ENCODE peak calls at places on chromosomes 4 and X, in eight cellular contexts. Q is mesothelial cell of epicardium; O is CD8-positive, alpha-beta memory T cell; M is Kasumi-1; I is body of pancreas; W is nephron progenitor cell; X is GF-D8; P is foreskin fibroblast. U is an unnamed sample.

GRCh38 chr4:98232202-98232601 is 29.0 kb upstream of the RAP1GDS1 start:
- DNase-seq in Q (no peak), O (no peak), M (peak), I (no peak), W (no peak), X (peak), P (peak), U (peak)

GRCh38 chr4:158710814-158711213 is 12.4 kb downstream of the PPID start:
- DNase-seq in Q (no peak), O (no peak), M (no peak), I (no peak), W (no peak), X (no peak), P (no peak), U (no peak)

GRCh38 chr4:5635826-5636196 is 72.5 kb downstream of the EVC2 start:
- DNase-seq in Q (no peak), O (no peak), M (peak), I (no peak), W (no peak), X (no peak), P (peak), U (no peak)

GRCh38 chr4:119103263-119103662 is 32.4 kb upstream of the MYOZ2 start:
- DNase-seq in Q (no peak), O (no peak), M (peak), I (peak), W (no peak), X (peak), P (peak), U (peak)

GRCh38 chr4:152946460-152946859 is 10.3 kb downstream of the FHDC1 start:
- DNase-seq in Q (no peak), O (no peak), M (no peak), I (no peak), W (no peak), X (no peak), P (no peak), U (no peak)

GRCh38 chrX:104166735-104167436 is 633 bp downstream of the FAM199X start:
- DNase-seq in Q (peak), O (no peak), M (no peak), I (no peak), W (peak), X (no peak), P (no peak), U (no peak)

GRCh38 chrX:15158736-15159406 is 111.0 kb downstream of the ASB9 start:
- DNase-seq in Q (no peak), O (no peak), M (no peak), I (no peak), W (no peak), X (no peak), P (no peak), U (no peak)

GRCh38 chrX:2735270-2735669 is 16.6 kb upstream of the XG start:
- DNase-seq in Q (no peak), O (no peak), M (no peak), I (no peak), W (no peak), X (no peak), P (no peak), U (no peak)

GRCh38 chrX:117987376-117987775 is 129.2 kb downstream of the KLHL13 start:
- DNase-seq in Q (no peak), O (no peak), M (no peak), I (no peak), W (no peak), X (no peak), P (no peak), U (no peak)

GRCh38 chr4:78166582-78166981 is 109.5 kb downstream of the FRAS1 start:
- DNase-seq in Q (no peak), O (no peak), M (peak), I (no peak), W (no peak), X (no peak), P (no peak), U (no peak)

GRCh38 chr4:185534850-185535761 is at the start of gene PDLIM3:
- DNase-seq in Q (peak), O (no peak), M (no peak), I (peak), W (peak), X (no peak), P (no peak), U (no peak)

GRCh38 chrX:146278381-146278780 is 460.8 kb downstream of the SLITRK2 start:
- DNase-seq in Q (no peak), O (no peak), M (peak), I (peak), W (no peak), X (peak), P (no peak), U (peak)

GRCh38 chr4:112379306-112379705 is 82.1 kb downstream of the ALPK1 start:
- DNase-seq in Q (no peak), O (no peak), M (no peak), I (no peak), W (peak), X (no peak), P (no peak), U (no peak)

GRCh38 chr4:73970011-73970410 is 11.8 kb downstream of the PF4 start:
- DNase-seq in Q (no peak), O (no peak), M (no peak), I (no peak), W (no peak), X (no peak), P (no peak), U (no peak)

GRCh38 chr4:140255919-140256318 is 101.9 kb upstream of the MAML3 start:
- DNase-seq in Q (no peak), O (no peak), M (no peak), I (no peak), W (no peak), X (no peak), P (no peak), U (no peak)

GRCh38 chr4:7691992-7692391 is 247.7 kb downstream of the AFAP1 start:
- DNase-seq in Q (no peak), O (no peak), M (no peak), I (no peak), W (no peak), X (no peak), P (no peak), U (no peak)

GRCh38 chr4:117740736-117741135 is 293.6 kb upstream of the NDST3 start:
- DNase-seq in Q (no peak), O (no peak), M (peak), I (no peak), W (no peak), X (no peak), P (no peak), U (no peak)

GRCh38 chrX:41889317-41890025 is 33.9 kb downstream of the CASK start:
- DNase-seq in Q (no peak), O (no peak), M (no peak), I (no peak), W (no peak), X (no peak), P (peak), U (no peak)

GRCh38 chr4:94575652-94576051 is 123.9 kb downstream of the PDLIM5 start:
- DNase-seq in Q (no peak), O (no peak), M (no peak), I (no peak), W (peak), X (no peak), P (no peak), U (no peak)

GRCh38 chrX:38233891-38234807 is 13.5 kb upstream of the SRPX start:
- DNase-seq in Q (no peak), O (no peak), M (no peak), I (no peak), W (no peak), X (no peak), P (peak), U (no peak)